ENCODE peak calls at places on chromosome 3, in six cellular contexts. O, A, W, P, V and T are unnamed samples.
A peak's percentile ranks its signal among the peaks of the same experiment; 100 is the strongest.

GRCh38 chr3:37772773-37773291 is 88.8 kb upstream of the CTDSPL start:
- DNase-seq in O (peak; percentile 26), A (no peak), W (no peak), P (no peak), V (no peak), T (peak; percentile 8)

GRCh38 chr3:179146911-179147570 is 1.1 kb upstream of the PIK3CA start:
- DNase-seq in O (no peak), A (peak; percentile 74), W (no peak), P (no peak), V (no peak), T (peak; percentile 91)

GRCh38 chr3:15768421-15769255 is 29.1 kb downstream of the ANKRD28 start:
- DNase-seq in O (peak; percentile 33), A (peak; percentile 83), W (no peak), P (no peak), V (no peak), T (peak; percentile 94)

GRCh38 chr3:107810195-107811071 is 280.4 kb downstream of the CD47 start:
- DNase-seq in O (no peak), A (peak; percentile 67), W (no peak), P (no peak), V (no peak), T (no peak)

GRCh38 chr3:50173685-50174516 is 17.5 kb upstream of the GNAT1 start:
- DNase-seq in O (no peak), A (no peak), W (no peak), P (no peak), V (no peak), T (no peak)

GRCh38 chr3:43960448-43960840 is 269.7 kb downstream of the ABHD5 start:
- DNase-seq in O (no peak), A (no peak), W (no peak), P (no peak), V (no peak), T (peak; percentile 9)

GRCh38 chr3:55621026-55621422 is 133.9 kb upstream of the WNT5A start:
- DNase-seq in O (no peak), A (no peak), W (no peak), P (no peak), V (no peak), T (no peak)

GRCh38 chr3:170196833-170197232 is 15.3 kb upstream of the PHC3 start:
- DNase-seq in O (no peak), A (peak; percentile 36), W (no peak), P (no peak), V (no peak), T (no peak)

GRCh38 chr3:23600178-23600577 is 205.6 kb upstream of the UBE2E1 start:
- DNase-seq in O (no peak), A (no peak), W (no peak), P (no peak), V (no peak), T (peak; percentile 74)

GRCh38 chr3:144314946-144315345 is 343.3 kb downstream of the DIPK2A start:
- DNase-seq in O (no peak), A (no peak), W (no peak), P (no peak), V (no peak), T (no peak)

GRCh38 chr3:16837602-16838001 is 47.2 kb upstream of the PLCL2 start:
- DNase-seq in O (no peak), A (no peak), W (peak; percentile 61), P (no peak), V (no peak), T (no peak)

GRCh38 chr3:120468635-120469295 is 18.0 kb upstream of the FSTL1 start:
- DNase-seq in O (no peak), A (no peak), W (no peak), P (no peak), V (no peak), T (no peak)

GRCh38 chr3:46551615-46552014 is 14.5 kb downstream of the LRRC2 start:
- DNase-seq in O (no peak), A (no peak), W (no peak), P (no peak), V (no peak), T (peak; percentile 20)

GRCh38 chr3:177731644-177732268 is 534.5 kb upstream of the TBL1XR1 start:
- DNase-seq in O (no peak), A (no peak), W (no peak), P (no peak), V (no peak), T (peak; percentile 83)

GRCh38 chr3:178960191-178960590 is 111.4 kb downstream of the ZMAT3 start:
- DNase-seq in O (no peak), A (no peak), W (no peak), P (no peak), V (no peak), T (no peak)

GRCh38 chr3:77348244-77348855 is 308.5 kb downstream of the ROBO2 start:
- DNase-seq in O (no peak), A (peak; percentile 9), W (no peak), P (no peak), V (no peak), T (no peak)

GRCh38 chr3:153897842-153898241 is 223.3 kb upstream of the ARHGEF26 start:
- DNase-seq in O (no peak), A (no peak), W (no peak), P (no peak), V (no peak), T (no peak)

GRCh38 chr3:21390856-21391255 is 360.2 kb downstream of the ZNF385D start:
- DNase-seq in O (no peak), A (no peak), W (no peak), P (no peak), V (no peak), T (peak; percentile 10)

GRCh38 chr3:18443670-18444596 is 18.8 kb upstream of the SATB1 start:
- DNase-seq in O (no peak), A (no peak), W (peak; percentile 24), P (peak; percentile 59), V (peak; percentile 7), T (peak; percentile 54)

GRCh38 chr3:40780801-40781406 is 256.1 kb downstream of the ZNF621 start:
- DNase-seq in O (no peak), A (no peak), W (peak; percentile 71), P (peak; percentile 77), V (no peak), T (peak; percentile 1)

GRCh38 chr3:159229161-159229560 is 427.3 kb downstream of the MFSD1 start:
- DNase-seq in O (no peak), A (no peak), W (no peak), P (no peak), V (no peak), T (no peak)

DNA sequence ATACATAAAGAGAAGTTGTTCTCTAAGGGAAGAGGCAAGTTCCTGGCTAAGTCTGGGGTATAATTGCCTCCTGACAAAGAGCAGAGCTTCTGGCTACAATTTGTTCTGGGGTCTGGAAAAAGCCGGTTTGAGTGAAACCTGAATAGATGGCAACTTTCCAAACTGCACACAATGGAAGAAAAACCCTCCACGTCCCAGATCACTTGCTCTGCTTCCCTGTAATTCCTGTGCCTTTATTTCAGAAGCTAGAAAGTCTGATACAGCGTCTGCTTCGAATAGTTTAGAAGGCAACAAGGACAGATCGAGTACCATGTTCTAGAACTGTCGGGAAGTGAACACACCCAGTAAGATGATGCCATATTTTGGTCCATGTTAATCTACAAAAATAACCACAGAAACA is 1.6 kb upstream of the WDR82 start:
- DNase-seq in O (no peak), A (no peak), W (no peak), P (no peak), V (no peak), T (peak; percentile 78)
- H3K4me1 ChIP-seq in O (peaks cover 2% of the 10 kb centered on the region), A (peaks cover 74% of the 10 kb centered on the region), W (no peaks in the 10 kb centered on the region), P (no peaks in the 10 kb centered on the region), V (peaks cover 47% of the 10 kb centered on the region), T (peaks cover 59% of the 10 kb centered on the region)

GRCh38 chr3:123741058-123741511 is 143.0 kb downstream of the MYLK start:
- DNase-seq in O (no peak), A (no peak), W (no peak), P (no peak), V (no peak), T (peak; percentile 47)
- H3K4me1 ChIP-seq in O (peaks cover 5% of the 10 kb centered on the region), A (peaks cover 7% of the 10 kb centered on the region), W (no peaks in the 10 kb centered on the region), P (no peaks in the 10 kb centered on the region), V (no peaks in the 10 kb centered on the region), T (peaks cover 54% of the 10 kb centered on the region)

DNA sequence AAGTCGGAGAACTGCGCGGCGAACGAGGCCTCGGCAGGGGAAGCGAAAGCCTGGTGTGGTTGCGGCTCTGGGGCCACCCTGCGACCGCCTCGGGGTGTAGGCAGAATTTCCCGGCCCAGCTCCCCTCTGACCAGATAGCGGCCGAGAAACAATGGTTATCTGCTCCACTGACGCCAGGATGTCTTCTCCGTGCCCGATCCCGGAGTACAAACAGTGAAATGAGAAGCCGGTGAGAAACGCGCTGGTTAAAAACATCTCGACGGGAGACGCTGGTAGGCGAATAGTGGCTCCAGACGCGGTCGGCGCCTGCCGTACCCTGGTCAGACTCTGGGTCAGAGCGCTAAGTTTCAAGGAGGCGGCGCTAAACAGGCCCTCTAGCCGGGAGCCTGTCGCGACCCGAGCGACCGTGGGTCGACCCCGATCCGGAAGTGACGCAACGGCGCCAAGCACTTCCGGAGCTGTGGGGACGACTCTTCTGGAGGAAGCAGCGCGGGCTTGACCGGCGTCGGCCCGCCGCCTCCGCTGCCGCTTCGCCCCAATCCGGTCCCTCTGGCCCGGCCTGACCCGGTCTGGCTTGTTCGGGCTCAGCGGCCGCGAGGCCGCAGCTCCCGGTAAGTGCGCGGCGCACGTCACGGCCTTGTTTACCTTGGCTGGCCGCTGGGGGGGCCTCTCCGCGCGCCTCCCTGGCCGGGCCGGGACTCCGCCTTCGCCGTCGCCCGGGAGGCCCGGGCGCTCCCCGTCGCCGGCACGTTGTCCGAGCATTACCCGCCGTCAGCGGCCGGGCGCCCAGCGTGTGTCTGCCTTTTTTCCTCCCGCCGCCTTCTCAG is at the start of gene ARIH2:
- DNase-seq in O (peak; percentile 93), A (peak; percentile 87), W (peak; percentile 95), P (peak; percentile 95), V (peak; percentile 82), T (peak; percentile 96)
- H3K4me1 ChIP-seq in O (peaks cover 9% of the 10 kb centered on the region), A (peaks cover 25% of the 10 kb centered on the region), W (peaks cover 4% of the 10 kb centered on the region), P (no peaks in the 10 kb centered on the region), V (peaks cover 26% of the 10 kb centered on the region), T (peaks cover 11% of the 10 kb centered on the region)

GRCh38 chr3:127733781-127734180 is 61.0 kb downstream of the ABTB1 start:
- DNase-seq in O (no peak), A (no peak), W (peak; percentile 18), P (no peak), V (no peak), T (no peak)

GRCh38 chr3:127732879-127733350 is 60.2 kb downstream of the ABTB1 start:
- DNase-seq in O (no peak), A (no peak), W (peak; percentile 26), P (no peak), V (no peak), T (no peak)

GRCh38 chr3:127734181-127734720 is 61.5 kb downstream of the ABTB1 start:
- DNase-seq in O (no peak), A (no peak), W (peak; percentile 22), P (no peak), V (no peak), T (no peak)

GRCh38 chr3:127735767-127736693 is 63.3 kb downstream of the ABTB1 start:
- DNase-seq in O (no peak), A (no peak), W (peak; percentile 42), P (no peak), V (no peak), T (peak; percentile 79)

DNA sequence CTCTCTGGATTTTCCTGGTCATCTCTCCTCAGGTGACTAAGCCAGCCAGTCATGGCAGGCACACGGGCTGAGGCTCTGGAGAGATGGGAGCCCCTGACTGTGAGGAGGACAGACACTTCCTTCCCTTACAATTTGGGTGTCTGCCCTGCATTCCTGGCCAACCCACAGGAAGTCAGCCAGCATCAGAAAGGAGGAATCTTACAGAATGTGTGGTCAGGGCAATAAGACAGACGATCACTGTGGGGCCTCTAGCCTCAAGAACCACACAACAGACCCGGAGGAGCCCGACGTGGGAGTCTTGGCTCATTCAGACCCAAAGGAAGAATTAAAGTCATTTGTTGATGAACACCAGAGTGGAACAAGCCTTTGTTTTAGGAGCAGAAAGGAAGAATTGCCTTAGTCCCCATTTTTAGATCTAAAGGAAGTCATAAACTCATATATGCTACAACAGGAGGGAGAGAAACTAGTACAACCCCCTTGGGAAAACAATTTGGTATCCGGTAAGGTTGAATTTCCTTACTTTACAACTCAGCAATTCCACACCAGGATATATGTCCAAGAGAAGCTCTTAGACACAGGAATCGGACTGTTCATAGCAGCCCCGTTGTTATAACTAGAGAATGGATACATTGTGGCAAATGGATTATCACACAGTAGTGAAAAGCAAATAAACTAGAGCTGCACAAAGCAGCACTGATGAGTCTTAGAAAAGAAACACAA is 62.2 kb downstream of the ABTB1 start:
- DNase-seq in O (no peak), A (no peak), W (peak; percentile 64), P (peak; percentile 79), V (no peak), T (peak; percentile 80)
- H3K4me1 ChIP-seq in O (peaks cover 13% of the 10 kb centered on the region), A (no peaks in the 10 kb centered on the region), W (peaks cover 15% of the 10 kb centered on the region), P (peaks cover 5% of the 10 kb centered on the region), V (no peaks in the 10 kb centered on the region), T (peaks cover 69% of the 10 kb centered on the region)